ENCODE peak calls at places on chromosome 17, in seven cellular contexts. E is A549; T is AG04450; P is foreskin fibroblast; M is spleen; G is choroid plexus epithelial cell; C is CD8-positive, alpha-beta T cell. O is an unnamed sample.

GRCh38 chr17:27502526-27503324 is 46.5 kb downstream of the KSR1 start:
- DNase-seq in G (peak; percentile 84), T (peak; percentile 85), C (no peak), P (peak; percentile 10), E (no peak), M (no peak), O (peak; percentile 81)

GRCh38 chr17:81391268-81391963 is 3.8 kb upstream of the BAHCC1 start:
- DNase-seq in P (no peak), C (no peak), M (no peak), T (no peak), E (no peak), G (no peak), O (no peak)

GRCh38 chr17:36935681-36936454 is 1.4 kb upstream of the LHX1 start:
- DNase-seq in T (no peak), P (no peak), G (no peak), M (no peak), C (no peak), E (peak; percentile 80), O (no peak)

GRCh38 chr17:57335195-57335792 is 79.0 kb downstream of the MSI2 start:
- DNase-seq in M (no peak), T (no peak), E (no peak), G (no peak), C (no peak), P (no peak), O (no peak)

GRCh38 chr17:32033223-32033622 is 26.0 kb downstream of the LRRC37B start:
- DNase-seq in T (no peak), M (no peak), C (no peak), P (no peak), E (no peak), G (no peak), O (no peak)

GRCh38 chr17:77371117-77371887 is 230.5 kb downstream of the SEC14L1 start:
- DNase-seq in G (peak; percentile 85), M (peak; percentile 72), E (no peak), P (no peak), C (no peak), T (no peak), O (no peak)

GRCh38 chr17:66302761-66303626 is 581 bp downstream of the PRKCA start:
- DNase-seq in M (peak; percentile 84), T (no peak), P (peak; percentile 33), E (peak; percentile 58), C (peak; percentile 77), G (peak; percentile 43), O (peak; percentile 60)

GRCh38 chr17:17818088-17818526 is 18.7 kb downstream of the SREBF1 start:
- DNase-seq in P (no peak), E (no peak), G (peak; percentile 48), T (no peak), M (no peak), C (no peak), O (no peak)

GRCh38 chr17:77451271-77451893 is 310.6 kb downstream of the SEC14L1 start:
- DNase-seq in C (peak; percentile 84), E (no peak), T (no peak), G (peak; percentile 77), P (peak; percentile 37), M (peak; percentile 95), O (peak; percentile 76)

GRCh38 chr17:41816637-41817320 is 4.0 kb downstream of the FKBP10 start:
- DNase-seq in P (no peak), E (no peak), M (no peak), G (no peak), C (no peak), T (no peak), O (no peak)

GRCh38 chr17:42163113-42163512 is 8.3 kb upstream of the RAB5C start:
- DNase-seq in E (peak; percentile 49), M (no peak), G (no peak), P (no peak), C (no peak), T (no peak), O (no peak)

GRCh38 chr17:37689317-37689716 is 46.1 kb upstream of the DDX52 start:
- DNase-seq in G (no peak), P (no peak), C (no peak), M (no peak), T (no peak), E (no peak), O (no peak)

GRCh38 chr17:9218911-9219310 is 197.6 kb downstream of the NTN1 start:
- DNase-seq in E (no peak), G (no peak), T (no peak), M (peak; percentile 45), P (no peak), C (no peak), O (peak; percentile 51)

GRCh38 chr17:73365203-73365933 is 53.6 kb upstream of the CDC42EP4 start:
- DNase-seq in E (no peak), M (no peak), G (no peak), C (no peak), T (no peak), P (no peak), O (no peak)

GRCh38 chr17:794876-795275 is 12.7 kb downstream of the MRM3 start:
- DNase-seq in E (peak; percentile 87), M (peak; percentile 88), T (peak; percentile 6), P (peak; percentile 73), G (peak; percentile 77), C (peak; percentile 61), O (peak; percentile 82)

GRCh38 chr17:48023408-48024148 is 14.0 kb downstream of the COPZ2 start:
- DNase-seq in G (no peak), C (peak; percentile 66), M (peak; percentile 92), T (no peak), P (peak; percentile 75), E (peak; percentile 91), O (peak; percentile 75)
- TF ChIP-seq CTCF in G (no peak), C (no peak), M (peak; percentile 7), T (peak; percentile 21), P (peak; percentile 4), E (no peak), O (peak; percentile 21)

GRCh38 chr17:68019675-68020450 is 15.7 kb upstream of the KPNA2 start:
- DNase-seq in C (peak; percentile 99), G (peak; percentile 97), P (peak; percentile 92), T (peak; percentile 93), E (peak; percentile 97), M (peak; percentile 98), O (peak; percentile 96)

GRCh38 chr17:68021963-68022362 is 13.6 kb upstream of the KPNA2 start:
- DNase-seq in C (no peak), M (no peak), T (no peak), P (no peak), E (no peak), G (no peak), O (no peak)

GRCh38 chr17:68020451-68020779 is 15.1 kb upstream of the KPNA2 start:
- DNase-seq in E (no peak), C (no peak), T (no peak), M (no peak), G (no peak), P (no peak), O (no peak)

GRCh38 chr17:68016838-68017237 is 18.7 kb upstream of the KPNA2 start:
- DNase-seq in E (no peak), P (no peak), M (no peak), C (no peak), G (no peak), T (no peak), O (no peak)

GRCh38 chr17:68019336-68019674 is 16.2 kb upstream of the KPNA2 start:
- DNase-seq in G (no peak), M (no peak), T (no peak), P (no peak), E (no peak), C (no peak), O (no peak)
- H3K4me3 ChIP-seq in G (no peak overlapping the region), M (no peak overlapping the region), T (no peak overlapping the region), P (no peak overlapping the region), E (peak overlapping the region; percentile 10), C (peak overlapping the region; percentile 64), O (no peak overlapping the region)

DNA sequence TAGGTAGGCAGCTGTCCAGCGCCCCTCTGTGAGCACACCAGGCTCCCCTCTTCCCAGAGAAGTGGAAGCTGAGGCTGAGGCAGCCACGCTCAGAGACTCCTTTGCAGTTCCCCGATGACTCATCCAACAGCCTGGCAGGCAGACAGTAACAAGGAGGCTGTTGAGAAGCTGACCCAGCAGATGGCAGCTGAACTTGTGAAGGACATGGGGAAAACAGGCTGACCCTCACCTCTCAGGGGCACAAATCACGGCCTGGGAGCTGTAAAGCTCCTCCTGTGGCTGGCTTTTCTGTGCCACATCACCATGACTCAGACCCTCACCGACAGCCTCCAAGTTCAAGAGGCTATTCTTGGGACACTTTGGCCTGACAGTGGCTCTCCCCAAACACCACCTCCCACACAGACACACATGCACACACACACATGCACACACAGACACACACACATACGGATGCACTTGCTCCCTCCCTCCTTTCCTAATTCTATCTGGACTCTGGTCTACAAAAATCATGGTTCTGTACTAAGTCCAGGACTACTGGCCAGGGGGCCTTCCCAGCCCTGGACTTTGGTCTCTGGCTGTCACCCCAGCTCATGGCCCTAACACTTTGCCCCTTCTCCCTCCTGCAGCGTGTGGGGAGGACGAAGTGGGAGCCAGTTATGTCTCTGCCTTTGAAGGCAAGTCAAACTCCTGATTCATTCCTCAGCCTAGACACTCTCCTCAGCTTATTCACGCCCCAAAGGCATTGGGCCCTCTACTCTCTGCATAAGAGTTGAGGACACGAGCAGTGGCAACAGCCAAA is 23.2 kb downstream of the MAP3K14 start:
- DNase-seq in C (no peak), G (peak; percentile 90), T (peak; percentile 65), P (peak; percentile 99), M (peak; percentile 82), E (peak; percentile 93), O (peak; percentile 92)
- TF ChIP-seq CTCF in C (no peak), G (peak; percentile 38), T (no peak), P (no peak), M (no peak), E (peak; percentile 34), O (peak; percentile 6)

DNA sequence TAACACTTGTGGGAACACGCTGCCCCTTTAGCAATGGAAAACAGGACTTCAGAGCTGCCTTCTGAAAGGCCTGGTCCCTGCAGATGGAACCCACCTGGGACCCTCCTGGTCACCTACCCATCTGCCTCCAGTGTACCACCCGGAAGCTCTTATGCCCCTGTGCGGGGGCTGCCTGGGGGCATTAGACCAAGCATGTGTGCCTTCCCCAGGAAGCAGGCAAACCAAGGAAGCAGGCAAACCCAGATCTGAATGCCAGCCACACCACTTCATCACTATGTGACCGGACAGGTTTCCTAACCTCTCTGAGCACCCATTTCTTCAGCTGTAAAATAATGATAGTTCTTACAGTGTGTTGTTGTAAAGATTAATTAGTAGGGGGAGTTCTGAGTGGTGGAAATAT is 20.8 kb upstream of the LRRC37A3 start:
- DNase-seq in M (no peak), C (no peak), G (no peak), E (no peak), P (no peak), T (no peak), O (no peak)
- H3K4me3 ChIP-seq in M (no peak overlapping the region), C (no peak overlapping the region), G (no peak overlapping the region), E (no peak overlapping the region), P (no peak overlapping the region), T (no peak overlapping the region), O (no peak overlapping the region)